ENCODE peak calls at places on chromosomes 2 and 18, in five cellular contexts. Z is A172; I is OCI-M1; D is naive thymus-derived CD8-positive, alpha-beta T cell; M is Daoy. A is an unnamed sample.

GRCh38 chr18:60935046-60935445 is 398.2 kb upstream of the CDH20 start:
- DNase-seq in Z (no peak), I (no peak), D (no peak), M (no peak), A (no peak)

GRCh38 chr2:58870704-58871103 is 629.6 kb upstream of the FANCL start:
- DNase-seq in Z (peak), I (peak), D (no peak), M (no peak), A (no peak)

GRCh38 chr2:70417011-70417410 is 115.1 kb upstream of the FAM136A start:
- DNase-seq in Z (no peak), I (no peak), D (no peak), M (no peak), A (no peak)

GRCh38 chr18:79525556-79526467 is 130.1 kb downstream of the NFATC1 start:
- DNase-seq in Z (no peak), I (no peak), D (no peak), M (no peak), A (peak)

GRCh38 chr2:215140166-215140707 is 1.8 kb upstream of the ABCA12 start:
- DNase-seq in Z (no peak), I (no peak), D (no peak), M (peak), A (no peak)

GRCh38 chr2:15588329-15588919 is 3.2 kb upstream of the DDX1 start:
- DNase-seq in Z (peak), I (peak), D (no peak), M (peak), A (no peak)

GRCh38 chr2:134737671-134738070 is 18.9 kb upstream of the TMEM163 start:
- DNase-seq in Z (no peak), I (no peak), D (no peak), M (no peak), A (no peak)

GRCh38 chr2:229445013-229445412 is 173.9 kb upstream of the PID1 start:
- DNase-seq in Z (peak), I (no peak), D (no peak), M (peak), A (peak)

GRCh38 chr2:12896283-12897014 is 179.7 kb downstream of the TRIB2 start:
- DNase-seq in Z (no peak), I (no peak), D (no peak), M (no peak), A (no peak)

GRCh38 chr2:39875914-39876267 is 96.8 kb upstream of the THUMPD2 start:
- DNase-seq in Z (no peak), I (no peak), D (no peak), M (no peak), A (no peak)

GRCh38 chr2:24711881-24712280 is 81.3 kb downstream of the PTRHD1 start:
- DNase-seq in Z (no peak), I (no peak), D (no peak), M (no peak), A (no peak)

GRCh38 chr18:46627136-46627535 is 29.9 kb downstream of the LOXHD1 start:
- DNase-seq in Z (no peak), I (no peak), D (no peak), M (no peak), A (peak)

GRCh38 chr18:55300469-55301195 is 287.4 kb downstream of the TCF4 start:
- DNase-seq in Z (no peak), I (no peak), D (no peak), M (no peak), A (no peak)

GRCh38 chr2:46294185-46294836 is 2.9 kb upstream of the EPAS1 start:
- DNase-seq in Z (peak), I (peak), D (no peak), M (no peak), A (peak)

GRCh38 chr2:121699421-121700328 is 37.0 kb downstream of the NIFK start:
- DNase-seq in Z (peak), I (peak), D (peak), M (peak), A (peak)

GRCh38 chr2:216426166-216426777 is 14.0 kb downstream of the SMARCAL1 start:
- DNase-seq in Z (no peak), I (no peak), D (no peak), M (no peak), A (no peak)

GRCh38 chr2:233972941-233973575 is 55.9 kb downstream of the TRPM8 start:
- DNase-seq in Z (peak), I (no peak), D (no peak), M (no peak), A (peak)

GRCh38 chr2:15711126-15711860 is 119.6 kb downstream of the DDX1 start:
- DNase-seq in Z (no peak), I (no peak), D (no peak), M (no peak), A (no peak)

GRCh38 chr18:24659837-24660720 is 199.6 kb downstream of the HRH4 start:
- DNase-seq in Z (no peak), I (no peak), D (peak), M (peak), A (peak)

GRCh38 chr2:128291161-128291843 is 27.4 kb downstream of the HS6ST1 start:
- DNase-seq in Z (no peak), I (no peak), D (no peak), M (no peak), A (no peak)

GRCh38 chr18:22846088-22846683 is 86.9 kb upstream of the RBBP8 start:
- DNase-seq in Z (peak), I (peak), D (no peak), M (no peak), A (no peak)

GRCh38 chr18:29840101-29840500 is 1202.4 kb downstream of the DSC3 start:
- DNase-seq in Z (peak), I (peak), D (no peak), M (peak), A (no peak)

GRCh38 chr2:202689898-202690297 is 55.1 kb downstream of the FAM117B start:
- DNase-seq in Z (no peak), I (no peak), D (no peak), M (no peak), A (no peak)

GRCh38 chr2:121617042-121617599 is 32.1 kb downstream of the CLASP1 start:
- DNase-seq in Z (no peak), I (no peak), D (peak), M (no peak), A (no peak)

GRCh38 chr2:120825370-120826259 is 89.9 kb downstream of the GLI2 start:
- DNase-seq in Z (peak), I (no peak), D (no peak), M (peak), A (no peak)

GRCh38 chr2:238743243-238744068 is 104.4 kb upstream of the TWIST2 start:
- DNase-seq in Z (peak), I (no peak), D (no peak), M (no peak), A (no peak)

A was measured in lower leg skin.